ENCODE peak calls at places on chromosome 14, in four cellular contexts. N is uterus, Z is AG04449, K is foreskin fibroblast. H is an unnamed sample.

GRCh38 chr14:72253503-72253902 is 321.3 kb downstream of the RGS6 start:
- DNase-seq in N (no peak), K (no peak), Z (no peak), H (no peak)

GRCh38 chr14:52514046-52514811 is 38.1 kb downstream of the TXNDC16 start:
- DNase-seq in Z (no peak), K (no peak), N (no peak), H (no peak)

GRCh38 chr14:98897605-98898309 is 374.2 kb downstream of the BCL11B start:
- DNase-seq in Z (no peak), K (no peak), N (no peak), H (no peak)

GRCh38 chr14:96090441-96091148 is 51.4 kb downstream of the C14orf132 start:
- DNase-seq in Z (no peak), N (peak), K (no peak), H (no peak)

GRCh38 chr14:64337901-64338615 is 43.9 kb upstream of the ESR2 start:
- DNase-seq in K (peak), N (peak), Z (no peak), H (no peak)

GRCh38 chr14:73358187-73358586 is 100.2 kb downstream of the NUMB start:
- DNase-seq in N (no peak), K (no peak), Z (no peak), H (no peak)

GRCh38 chr14:64704743-64705405 is 650 bp downstream of the PLEKHG3 start:
- DNase-seq in Z (no peak), N (peak), K (no peak), H (no peak)

GRCh38 chr14:96098309-96098998 is 59.3 kb downstream of the C14orf132 start:
- DNase-seq in Z (no peak), N (peak), K (peak), H (no peak)

GRCh38 chr14:105385322-105385637 is 13.1 kb upstream of the TEX22 start:
- DNase-seq in Z (no peak), K (no peak), N (no peak), H (no peak)

GRCh38 chr14:97878727-97879126 is 1081.5 kb downstream of the VRK1 start:
- DNase-seq in N (peak), Z (no peak), K (no peak), H (no peak)

GRCh38 chr14:86708846-86709339 is 1178.9 kb downstream of the FLRT2 start:
- DNase-seq in Z (no peak), N (no peak), K (no peak), H (no peak)

GRCh38 chr14:84028205-84028604 is 1501.7 kb upstream of the FLRT2 start:
- DNase-seq in K (no peak), N (no peak), Z (no peak), H (no peak)

GRCh38 chr14:26766726-26767125 is 168.9 kb upstream of the NOVA1 start:
- DNase-seq in K (no peak), N (no peak), Z (no peak), H (no peak)

GRCh38 chr14:77018785-77019184 is 9.7 kb downstream of the IRF2BPL start:
- DNase-seq in N (no peak), K (no peak), Z (no peak), H (no peak)

GRCh38 chr14:44961151-44961729 is 507 bp downstream of the KLHL28 start:
- DNase-seq in K (peak), N (peak), Z (no peak), H (no peak)

GRCh38 chr14:68306934-68307758 is 485.7 kb downstream of the ZFP36L1 start:
- DNase-seq in N (no peak), K (peak), Z (no peak), H (no peak)

GRCh38 chr14:94702629-94703028 is 67.3 kb downstream of the GSC start:
- DNase-seq in Z (no peak), K (no peak), N (no peak), H (no peak)

GRCh38 chr14:94706132-94706531 is 63.8 kb downstream of the GSC start:
- DNase-seq in K (no peak), N (no peak), Z (no peak), H (no peak)

GRCh38 chr14:94710731-94711130 is 59.2 kb downstream of the GSC start:
- DNase-seq in K (no peak), Z (no peak), N (no peak), H (no peak)

GRCh38 chr14:94701854-94702370 is 68.0 kb downstream of the GSC start:
- DNase-seq in Z (no peak), N (no peak), K (no peak), H (no peak)

DNA sequence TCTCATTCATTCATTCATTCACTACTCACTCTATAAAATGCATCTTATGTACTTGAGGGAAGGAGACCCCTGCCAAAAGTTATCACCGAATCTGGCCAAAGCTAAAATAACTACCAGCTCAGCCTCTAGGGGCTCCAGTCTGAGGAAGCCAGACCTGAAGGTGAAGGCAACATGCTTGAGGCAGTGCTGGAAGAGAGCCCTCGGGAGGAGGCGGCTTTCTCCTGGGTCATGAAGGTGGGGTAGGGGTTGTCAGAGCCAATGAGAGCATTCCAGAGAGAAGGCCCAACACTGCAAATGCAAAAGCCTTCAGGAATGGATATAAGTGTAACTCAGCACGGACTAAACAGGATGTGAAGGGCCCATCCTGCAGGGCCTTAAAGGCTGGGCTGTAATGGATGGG is 62.4 kb downstream of the GSC start:
- DNase-seq in N (no peak), K (no peak), Z (no peak), H (no peak)
- TF ChIP-seq CTCF in N (no peak), K (no peak), Z (no peak), H (no peak)

GRCh38 chr14:37598085-37598972 is 2.9 kb downstream of the TTC6 start:
- DNase-seq in N (no peak), Z (no peak), K (no peak), H (no peak)
- H3K4me3 ChIP-seq in N (no peak), Z (no peak), K (no peak), H (no peak)

GRCh38 chr14:69865701-69866365 is 13.4 kb upstream of the SMOC1 start:
- DNase-seq in N (no peak), Z (no peak), K (no peak), H (no peak)

GRCh38 chr14:69861170-69861569 is 18.0 kb upstream of the SMOC1 start:
- DNase-seq in K (no peak), N (no peak), Z (no peak), H (no peak)

GRCh38 chr14:69860221-69860620 is 19.0 kb upstream of the SMOC1 start:
- DNase-seq in K (no peak), N (no peak), Z (no peak), H (no peak)

GRCh38 chr14:69859591-69859990 is 19.6 kb upstream of the SMOC1 start:
- DNase-seq in N (no peak), K (no peak), Z (no peak), H (no peak)

GRCh38 chr14:69863083-69863482 is 16.1 kb upstream of the SMOC1 start:
- DNase-seq in K (no peak), Z (no peak), N (no peak), H (no peak)
- TF ChIP-seq CTCF in K (no peak), Z (no peak), N (no peak), H (no peak)

DNA sequence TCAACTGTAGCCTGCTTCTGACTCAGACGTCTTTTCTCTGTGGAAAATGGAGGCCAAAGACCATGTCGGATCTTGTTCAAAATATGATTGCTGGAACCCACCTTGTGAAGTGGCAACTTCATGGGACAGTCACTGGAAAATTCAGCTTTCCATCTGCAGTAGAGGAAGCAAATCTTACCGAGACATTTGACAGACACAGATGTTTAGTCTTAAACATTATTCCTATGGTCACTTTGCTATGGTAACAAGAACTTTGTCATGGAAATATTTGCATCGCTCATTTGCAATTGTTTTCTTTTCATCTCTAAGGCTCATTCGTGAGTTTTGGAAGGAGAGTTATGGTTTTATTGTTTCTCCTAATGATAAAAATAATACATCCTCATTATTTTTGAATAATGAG is 98.3 kb upstream of the HIF1A start:
- DNase-seq in Z (no peak), K (no peak), N (no peak), H (no peak)
- H3K4me3 ChIP-seq in Z (no peak), K (no peak), N (no peak), H (no peak)

GRCh38 chr14:89237923-89238529 is 179.0 kb downstream of the FOXN3 start:
- DNase-seq in Z (no peak), N (no peak), K (no peak), H (no peak)
- TF ChIP-seq CTCF in Z (no peak), N (no peak), K (peak), H (peak)

GRCh38 chr14:23548351-23549318 is 2.9 kb downstream of the ZFHX2 start:
- DNase-seq in K (no peak), Z (peak), N (no peak), H (no peak)
- H3K4me3 ChIP-seq in K (no peak), Z (no peak), N (no peak), H (no peak)

H was measured in AG09309.